ENCODE peak calls at places on chromosome 11, in seven cellular contexts. One of them, this sample, is unnamed.

GRCh38 chr11:31968774-31969433 is 122.0 kb upstream of the RCN1 start:
- DNase-seq in aorta: no peak
- DNase-seq in activated CD4-positive, alpha-beta T cell treated with anti-CD3 and anti-CD28 coated beads, Interleukin-2, amount 50 U/mL, for 4 hours: no peak
- DNase-seq in adipocyte: peak
- DNase-seq in Caki2: peak
- DNase-seq in A549: no peak
- DNase-seq in caudate nucleus: no peak
- DNase-seq in this sample: no peak

GRCh38 chr11:128156486-128156885 is 430.9 kb downstream of the ETS1 start:
- DNase-seq in activated CD4-positive, alpha-beta T cell treated with anti-CD3 and anti-CD28 coated beads, Interleukin-2, amount 50 U/mL, for 4 hours: no peak
- DNase-seq in adipocyte: no peak
- DNase-seq in caudate nucleus: no peak
- DNase-seq in Caki2: peak
- DNase-seq in aorta: no peak
- DNase-seq in A549: no peak
- DNase-seq in this sample: no peak

GRCh38 chr11:43579171-43579918 is 101.2 kb upstream of the HSD17B12 start:
- DNase-seq in aorta: no peak
- DNase-seq in caudate nucleus: peak
- DNase-seq in A549: peak
- DNase-seq in adipocyte: peak
- DNase-seq in Caki2: peak
- DNase-seq in activated CD4-positive, alpha-beta T cell treated with anti-CD3 and anti-CD28 coated beads, Interleukin-2, amount 50 U/mL, for 4 hours: no peak
- DNase-seq in this sample: peak

GRCh38 chr11:92396133-92396532 is 171.5 kb downstream of the FAT3 start:
- DNase-seq in adipocyte: no peak
- DNase-seq in caudate nucleus: no peak
- DNase-seq in aorta: no peak
- DNase-seq in A549: no peak
- DNase-seq in activated CD4-positive, alpha-beta T cell treated with anti-CD3 and anti-CD28 coated beads, Interleukin-2, amount 50 U/mL, for 4 hours: no peak
- DNase-seq in Caki2: no peak
- DNase-seq in this sample: no peak

GRCh38 chr11:86152006-86152862 is 83.3 kb upstream of the PICALM start:
- DNase-seq in Caki2: peak
- DNase-seq in activated CD4-positive, alpha-beta T cell treated with anti-CD3 and anti-CD28 coated beads, Interleukin-2, amount 50 U/mL, for 4 hours: no peak
- DNase-seq in A549: no peak
- DNase-seq in adipocyte: peak
- DNase-seq in aorta: no peak
- DNase-seq in caudate nucleus: peak
- DNase-seq in this sample: no peak

GRCh38 chr11:128893578-128894295 is 2.6 kb downstream of the KCNJ5 start:
- DNase-seq in aorta: no peak
- DNase-seq in caudate nucleus: no peak
- DNase-seq in adipocyte: no peak
- DNase-seq in A549: no peak
- DNase-seq in Caki2: no peak
- DNase-seq in activated CD4-positive, alpha-beta T cell treated with anti-CD3 and anti-CD28 coated beads, Interleukin-2, amount 50 U/mL, for 4 hours: no peak
- DNase-seq in this sample: no peak

GRCh38 chr11:96817488-96817887 is 427.7 kb downstream of the JRKL start:
- DNase-seq in adipocyte: peak
- DNase-seq in activated CD4-positive, alpha-beta T cell treated with anti-CD3 and anti-CD28 coated beads, Interleukin-2, amount 50 U/mL, for 4 hours: no peak
- DNase-seq in caudate nucleus: no peak
- DNase-seq in A549: no peak
- DNase-seq in Caki2: no peak
- DNase-seq in aorta: no peak
- DNase-seq in this sample: no peak

GRCh38 chr11:32751381-32751780 is 43.1 kb downstream of the CCDC73 start:
- DNase-seq in activated CD4-positive, alpha-beta T cell treated with anti-CD3 and anti-CD28 coated beads, Interleukin-2, amount 50 U/mL, for 4 hours: no peak
- DNase-seq in Caki2: no peak
- DNase-seq in aorta: no peak
- DNase-seq in A549: no peak
- DNase-seq in caudate nucleus: no peak
- DNase-seq in adipocyte: no peak
- DNase-seq in this sample: no peak

GRCh38 chr11:129308241-129308865 is 67.3 kb upstream of the BARX2 start:
- DNase-seq in A549: no peak
- DNase-seq in aorta: no peak
- DNase-seq in caudate nucleus: no peak
- DNase-seq in adipocyte: no peak
- DNase-seq in activated CD4-positive, alpha-beta T cell treated with anti-CD3 and anti-CD28 coated beads, Interleukin-2, amount 50 U/mL, for 4 hours: no peak
- DNase-seq in Caki2: no peak
- DNase-seq in this sample: no peak

GRCh38 chr11:10597877-10598341 is 29.4 kb upstream of the LYVE1 start:
- DNase-seq in A549: no peak
- DNase-seq in adipocyte: peak
- DNase-seq in caudate nucleus: no peak
- DNase-seq in Caki2: no peak
- DNase-seq in activated CD4-positive, alpha-beta T cell treated with anti-CD3 and anti-CD28 coated beads, Interleukin-2, amount 50 U/mL, for 4 hours: no peak
- DNase-seq in aorta: no peak
- DNase-seq in this sample: no peak

GRCh38 chr11:29452131-29452530 is 564.7 kb downstream of the KCNA4 start:
- DNase-seq in aorta: no peak
- DNase-seq in adipocyte: peak
- DNase-seq in Caki2: peak
- DNase-seq in caudate nucleus: no peak
- DNase-seq in A549: no peak
- DNase-seq in activated CD4-positive, alpha-beta T cell treated with anti-CD3 and anti-CD28 coated beads, Interleukin-2, amount 50 U/mL, for 4 hours: no peak
- DNase-seq in this sample: no peak

GRCh38 chr11:134383576-134384221 is 28.3 kb downstream of the B3GAT1 start:
- DNase-seq in adipocyte: no peak
- DNase-seq in Caki2: no peak
- DNase-seq in aorta: no peak
- DNase-seq in caudate nucleus: no peak
- DNase-seq in activated CD4-positive, alpha-beta T cell treated with anti-CD3 and anti-CD28 coated beads, Interleukin-2, amount 50 U/mL, for 4 hours: no peak
- DNase-seq in A549: no peak
- DNase-seq in this sample: no peak

GRCh38 chr11:130523609-130524008 is 75.2 kb downstream of the ADAMTS15 start:
- DNase-seq in aorta: no peak
- DNase-seq in activated CD4-positive, alpha-beta T cell treated with anti-CD3 and anti-CD28 coated beads, Interleukin-2, amount 50 U/mL, for 4 hours: no peak
- DNase-seq in adipocyte: peak
- DNase-seq in A549: no peak
- DNase-seq in caudate nucleus: no peak
- DNase-seq in Caki2: no peak
- DNase-seq in this sample: no peak

GRCh38 chr11:90148900-90149299 is 14.4 kb downstream of the NAALAD2 start:
- DNase-seq in aorta: no peak
- DNase-seq in caudate nucleus: no peak
- DNase-seq in activated CD4-positive, alpha-beta T cell treated with anti-CD3 and anti-CD28 coated beads, Interleukin-2, amount 50 U/mL, for 4 hours: no peak
- DNase-seq in Caki2: no peak
- DNase-seq in adipocyte: no peak
- DNase-seq in A549: no peak
- DNase-seq in this sample: no peak

GRCh38 chr11:93921695-93922468 is 71.5 kb upstream of the VSTM5 start:
- DNase-seq in aorta: no peak
- DNase-seq in adipocyte: peak
- DNase-seq in A549: peak
- DNase-seq in Caki2: peak
- DNase-seq in activated CD4-positive, alpha-beta T cell treated with anti-CD3 and anti-CD28 coated beads, Interleukin-2, amount 50 U/mL, for 4 hours: no peak
- DNase-seq in caudate nucleus: no peak
- DNase-seq in this sample: peak

GRCh38 chr11:91421586-91421985 is 803.0 kb upstream of the FAT3 start:
- DNase-seq in Caki2: no peak
- DNase-seq in adipocyte: no peak
- DNase-seq in A549: no peak
- DNase-seq in activated CD4-positive, alpha-beta T cell treated with anti-CD3 and anti-CD28 coated beads, Interleukin-2, amount 50 U/mL, for 4 hours: no peak
- DNase-seq in caudate nucleus: no peak
- DNase-seq in aorta: no peak
- DNase-seq in this sample: no peak

GRCh38 chr11:126284829-126285228 is 1.9 kb downstream of the TIRAP start:
- DNase-seq in A549: peak
- DNase-seq in caudate nucleus: no peak
- DNase-seq in activated CD4-positive, alpha-beta T cell treated with anti-CD3 and anti-CD28 coated beads, Interleukin-2, amount 50 U/mL, for 4 hours: peak
- DNase-seq in adipocyte: peak
- DNase-seq in aorta: peak
- DNase-seq in Caki2: peak
- DNase-seq in this sample: no peak

GRCh38 chr11:8206251-8207079 is 37.6 kb upstream of the RIC3 start:
- DNase-seq in adipocyte: no peak
- DNase-seq in aorta: no peak
- DNase-seq in caudate nucleus: peak
- DNase-seq in activated CD4-positive, alpha-beta T cell treated with anti-CD3 and anti-CD28 coated beads, Interleukin-2, amount 50 U/mL, for 4 hours: no peak
- DNase-seq in A549: no peak
- DNase-seq in Caki2: no peak
- DNase-seq in this sample: no peak

GRCh38 chr11:1565173-1565903 is 6.7 kb downstream of the DUSP8 start:
- DNase-seq in A549: no peak
- DNase-seq in aorta: peak
- DNase-seq in activated CD4-positive, alpha-beta T cell treated with anti-CD3 and anti-CD28 coated beads, Interleukin-2, amount 50 U/mL, for 4 hours: no peak
- DNase-seq in adipocyte: no peak
- DNase-seq in caudate nucleus: no peak
- DNase-seq in Caki2: no peak
- DNase-seq in this sample: no peak

GRCh38 chr11:14819596-14819995 is 72.4 kb downstream of the CYP2R1 start:
- DNase-seq in caudate nucleus: no peak
- DNase-seq in activated CD4-positive, alpha-beta T cell treated with anti-CD3 and anti-CD28 coated beads, Interleukin-2, amount 50 U/mL, for 4 hours: no peak
- DNase-seq in A549: no peak
- DNase-seq in Caki2: no peak
- DNase-seq in adipocyte: no peak
- DNase-seq in aorta: no peak
- DNase-seq in this sample: no peak

GRCh38 chr11:17504330-17505107 is 27.9 kb upstream of the ABCC8 start:
- DNase-seq in aorta: peak
- DNase-seq in activated CD4-positive, alpha-beta T cell treated with anti-CD3 and anti-CD28 coated beads, Interleukin-2, amount 50 U/mL, for 4 hours: peak
- DNase-seq in A549: peak
- DNase-seq in caudate nucleus: peak
- DNase-seq in Caki2: peak
- DNase-seq in adipocyte: peak
- DNase-seq in this sample: peak

GRCh38 chr11:132242662-132243061 is 872.2 kb downstream of the NTM start:
- DNase-seq in A549: no peak
- DNase-seq in caudate nucleus: no peak
- DNase-seq in aorta: no peak
- DNase-seq in activated CD4-positive, alpha-beta T cell treated with anti-CD3 and anti-CD28 coated beads, Interleukin-2, amount 50 U/mL, for 4 hours: no peak
- DNase-seq in Caki2: no peak
- DNase-seq in adipocyte: no peak
- DNase-seq in this sample: no peak